ENCODE peak calls at places on chromosomes 2 and 18, in seven cellular contexts. Y, N, S, V, Z, G and T are unnamed samples.

GRCh38 chr2:16303761-16304160 is 361.9 kb downstream of the CYRIA start:
- DNase-seq in V (no peak), S (no peak), Z (no peak), G (no peak), Y (no peak), N (no peak), T (no peak)

GRCh38 chr18:47795448-47795843 is 135.0 kb downstream of the SMAD2 start:
- DNase-seq in G (no peak), Y (no peak), S (no peak), N (no peak), V (peak; percentile 61), Z (no peak), T (peak; percentile 25)

GRCh38 chr18:46155652-46156051 is 51.5 kb downstream of the HAUS1 start:
- DNase-seq in N (no peak), G (no peak), Y (peak; percentile 82), Z (peak; percentile 36), V (peak; percentile 79), S (no peak), T (no peak)

GRCh38 chr18:29351171-29351570 is 1174.2 kb upstream of the CDH2 start:
- DNase-seq in V (no peak), G (no peak), Y (no peak), N (no peak), S (no peak), Z (no peak), T (no peak)

GRCh38 chr2:30106543-30106942 is 40.3 kb upstream of the YPEL5 start:
- DNase-seq in G (no peak), N (no peak), Z (peak; percentile 20), Y (no peak), V (peak; percentile 50), S (no peak), T (no peak)

GRCh38 chr2:88828397-88829137 is 137.1 kb downstream of the RPIA start:
- DNase-seq in N (peak; percentile 56), Y (no peak), Z (no peak), G (peak; percentile 77), V (peak; percentile 42), S (no peak), T (peak; percentile 81)

GRCh38 chr2:144515425-144515693 is 4.6 kb downstream of the ZEB2 start:
- DNase-seq in N (no peak), S (no peak), Z (no peak), Y (no peak), V (no peak), G (no peak), T (no peak)

GRCh38 chr2:176680916-176681315 is 411.7 kb downstream of the MTX2 start:
- DNase-seq in N (no peak), Z (no peak), S (no peak), G (no peak), V (no peak), Y (no peak), T (no peak)

GRCh38 chr2:218894168-218895157 is 13.8 kb downstream of the WNT10A start:
- DNase-seq in S (no peak), N (no peak), Y (no peak), V (no peak), G (no peak), Z (no peak), T (no peak)

GRCh38 chr18:3529597-3529996 is 79.6 kb downstream of the TGIF1 start:
- DNase-seq in Y (no peak), V (peak; percentile 42), G (no peak), Z (no peak), N (peak; percentile 61), S (no peak), T (no peak)